ENCODE peak calls at places on chromosomes 4 and X, in five cellular contexts. U is K562, Y is HCT116, S is H1, I is GM12878. R is an unnamed sample.

GRCh38 chr4:37628977-37629609 is 57.1 kb downstream of the RELL1 start:
- DNase-seq in Y (peak), U (peak), I (no peak), S (no peak), R (no peak)

GRCh38 chrX:49042581-49043219 is 457 bp downstream of the TFE3 start:
- DNase-seq in I (no peak), Y (no peak), U (peak), S (no peak), R (no peak)

GRCh38 chr4:184951668-184952160 is 66.6 kb upstream of the HELT start:
- DNase-seq in Y (no peak), U (no peak), S (no peak), I (no peak), R (no peak)

GRCh38 chr4:18536420-18536819 is 514.9 kb upstream of the LCORL start:
- DNase-seq in U (no peak), Y (no peak), I (no peak), S (no peak), R (peak)

GRCh38 chr4:140260227-140260626 is 106.2 kb upstream of the MAML3 start:
- DNase-seq in U (no peak), S (no peak), Y (peak), I (no peak), R (no peak)

GRCh38 chr4:7842384-7843279 is 97.0 kb downstream of the AFAP1 start:
- DNase-seq in I (no peak), U (no peak), Y (peak), S (no peak), R (no peak)

GRCh38 chrX:85592980-85593379 is 213.5 kb upstream of the POF1B start:
- DNase-seq in Y (no peak), U (no peak), S (no peak), I (no peak), R (no peak)

GRCh38 chrX:119041175-119041574 is 31.6 kb upstream of the CT47C1 start:
- DNase-seq in I (no peak), Y (peak), U (peak), S (no peak), R (peak)

GRCh38 chr4:41882622-41883347 is 52.4 kb upstream of the TMEM33 start:
- DNase-seq in Y (no peak), I (no peak), S (peak), U (peak), R (no peak)

GRCh38 chr4:25146076-25146475 is 14.2 kb downstream of the SEPSECS start:
- DNase-seq in I (no peak), S (no peak), Y (no peak), U (peak), R (no peak)

GRCh38 chr4:89835413-89835812 is 1.5 kb downstream of the SNCA start:
- DNase-seq in Y (no peak), S (no peak), I (no peak), U (no peak), R (no peak)

GRCh38 chrX:6187256-6187655 is 41.4 kb downstream of the NLGN4X start:
- DNase-seq in I (no peak), Y (no peak), U (no peak), S (no peak), R (no peak)

GRCh38 chrX:32153586-32153985 is 1057.8 kb downstream of the DMD start:
- DNase-seq in S (no peak), Y (no peak), U (no peak), I (no peak), R (no peak)

GRCh38 chrX:68114573-68115199 is 318.6 kb downstream of the OPHN1 start:
- DNase-seq in S (no peak), Y (no peak), U (no peak), I (no peak), R (no peak)

GRCh38 chrX:11446331-11446730 is 153.1 kb downstream of the AMELX start:
- DNase-seq in I (no peak), Y (no peak), S (no peak), U (no peak), R (no peak)

GRCh38 chr4:110198472-110199419 is at the start of gene ELOVL6:
- DNase-seq in S (peak), Y (peak), I (peak), U (peak), R (peak)

GRCh38 chrX:9942086-9942485 is 25.1 kb upstream of the CLDN34 start:
- DNase-seq in U (no peak), S (no peak), Y (no peak), I (peak), R (no peak)

GRCh38 chrX:129876734-129877395 is 29.1 kb upstream of the UTP14A start:
- DNase-seq in S (no peak), I (no peak), U (no peak), Y (peak), R (peak)
- TF ChIP-seq SRF in S (no peak), I (no peak), U (no peak), Y (no peak), R (no peak)

GRCh38 chr4:81923140-81923539 is 450.7 kb downstream of the HNRNPD start:
- DNase-seq in U (no peak), Y (no peak), S (no peak), I (no peak), R (no peak)

GRCh38 chr4:81919810-81920209 is 448.1 kb upstream of the RASGEF1B start:
- DNase-seq in U (no peak), I (no peak), S (no peak), Y (no peak), R (no peak)

GRCh38 chr4:81919238-81919637 is 447.5 kb upstream of the RASGEF1B start:
- DNase-seq in U (peak), I (no peak), Y (peak), S (no peak), R (peak)

GRCh38 chr4:81922271-81922775 is 450.6 kb upstream of the RASGEF1B start:
- DNase-seq in U (no peak), Y (no peak), S (no peak), I (no peak), R (no peak)

DNA sequence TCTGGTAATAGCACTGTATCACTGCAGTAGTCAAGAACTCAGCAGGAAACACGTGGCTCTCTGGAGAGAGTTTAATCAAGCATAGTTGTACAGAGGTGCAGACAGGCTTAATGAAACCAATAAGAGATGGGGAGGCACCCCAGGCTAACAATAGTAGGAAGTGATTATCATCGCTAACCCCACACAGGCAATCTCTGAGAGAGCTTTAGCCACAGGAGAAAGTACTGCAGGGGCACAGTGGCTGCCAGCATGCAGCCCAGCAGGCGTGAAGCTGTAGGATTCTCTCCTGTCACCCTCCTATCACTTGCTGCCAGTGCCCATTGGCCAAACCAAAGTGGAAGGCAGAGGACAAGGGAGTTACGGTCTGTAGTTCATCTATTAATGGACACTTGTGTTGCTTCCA is 450.1 kb upstream of the RASGEF1B start:
- DNase-seq in I (no peak), U (no peak), Y (no peak), S (no peak), R (no peak)
- TF ChIP-seq SIN3A in I (no peak), U (no peak), Y (no peak), S (no peak), R (no peak)

GRCh38 chr4:14952352-14952751 is 49.9 kb upstream of the CPEB2 start:
- DNase-seq in I (no peak), Y (no peak), U (no peak), S (no peak), R (no peak)
- TF ChIP-seq SRF in I (no peak), Y (no peak), U (no peak), S (no peak), R (no peak)

DNA sequence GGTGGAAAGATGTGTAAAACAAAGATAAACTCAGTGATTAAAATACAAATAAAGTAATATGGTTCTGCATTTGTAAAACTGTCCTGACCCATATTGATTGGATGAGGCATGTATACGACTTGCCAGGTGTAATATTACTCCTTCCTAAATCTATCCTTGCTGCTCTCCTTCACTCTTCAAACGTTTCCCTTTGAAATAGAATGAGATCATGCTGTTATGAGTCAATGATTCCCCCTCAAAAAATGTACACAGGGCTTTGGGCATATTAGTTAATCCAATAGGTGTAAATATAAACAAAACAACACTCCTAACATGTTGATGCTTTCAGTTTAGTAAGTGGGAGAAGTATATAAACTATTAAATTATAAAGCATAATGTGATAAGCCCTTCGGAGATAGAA is 117.4 kb upstream of the GPM6A start:
- DNase-seq in Y (no peak), S (no peak), I (no peak), U (no peak), R (no peak)
- TF ChIP-seq SIN3A in Y (no peak), S (no peak), I (no peak), U (no peak), R (no peak)

DNA sequence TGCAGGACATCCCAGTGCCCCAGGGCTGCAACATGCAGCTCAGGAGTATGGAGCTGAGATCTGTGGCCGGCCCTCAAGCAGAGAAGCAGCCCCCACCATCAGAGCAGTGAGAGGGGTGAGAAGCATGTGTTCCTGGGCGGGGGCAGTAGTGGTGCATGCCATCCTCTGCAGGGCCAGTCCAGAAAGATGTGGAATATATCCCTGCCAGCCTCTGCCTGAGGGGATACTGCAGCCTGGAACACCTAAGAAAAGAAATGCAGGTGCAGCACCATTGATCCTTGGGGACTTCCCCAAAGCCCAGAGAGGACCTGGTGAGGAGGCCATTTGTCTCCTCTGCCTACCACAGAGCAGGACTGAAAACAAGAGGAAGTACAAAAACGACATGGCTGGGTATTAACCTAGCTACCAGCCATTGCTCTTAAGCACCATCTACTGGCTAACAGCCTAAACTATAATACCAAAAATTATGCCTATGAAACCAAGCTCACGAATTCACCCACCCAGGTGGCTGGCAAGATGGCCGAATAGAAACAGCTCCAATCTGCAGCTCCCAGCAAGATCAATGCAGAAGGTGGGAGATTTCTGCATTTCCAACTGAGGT is 158.8 kb downstream of the ADGRA3 start:
- DNase-seq in S (no peak), I (no peak), Y (no peak), U (no peak), R (no peak)
- TF ChIP-seq SRF in S (no peak), I (no peak), Y (no peak), U (no peak), R (no peak)

GRCh38 chr4:74932832-74933561 is at the start of gene PARM1:
- DNase-seq in S (peak), I (no peak), Y (peak), U (peak), R (peak)
- TF ChIP-seq SIN3A in S (no peak), I (no peak), Y (peak), U (no peak), R (no peak)

GRCh38 chr4:107512549-107512948 is 207.5 kb downstream of the PAPSS1 start:
- DNase-seq in U (no peak), Y (no peak), S (no peak), I (no peak), R (no peak)
- TF ChIP-seq SRF in U (no peak), Y (no peak), S (no peak), I (no peak), R (no peak)

GRCh38 chrX:19571708-19572107 is 56.4 kb upstream of the MAP3K15 start:
- DNase-seq in I (no peak), S (no peak), Y (no peak), U (no peak), R (no peak)
- TF ChIP-seq SIN3A in I (no peak), S (no peak), Y (no peak), U (no peak), R (no peak)

GRCh38 chrX:21998037-21998436 is 34.1 kb upstream of the PHEX start:
- DNase-seq in Y (no peak), U (no peak), S (no peak), I (no peak), R (no peak)

GRCh38 chrX:21993265-21993664 is 38.9 kb upstream of the PHEX start:
- DNase-seq in I (peak), S (no peak), U (no peak), Y (no peak), R (no peak)

GRCh38 chrX:21991504-21991903 is 40.6 kb upstream of the PHEX start:
- DNase-seq in I (no peak), U (no peak), Y (no peak), S (no peak), R (no peak)

GRCh38 chrX:21996872-21997271 is 35.3 kb upstream of the PHEX start:
- DNase-seq in S (no peak), I (no peak), U (no peak), Y (no peak), R (peak)
- TF ChIP-seq SRF in S (no peak), I (no peak), U (no peak), Y (no peak), R (no peak)

GRCh38 chrX:106894978-106895452 is 8.1 kb downstream of the RIPPLY1 start:
- DNase-seq in I (no peak), Y (peak), U (no peak), S (no peak), R (peak)
- TF ChIP-seq SIN3A in I (no peak), Y (no peak), U (no peak), S (no peak), R (no peak)

R was measured in HepG2.